ENCODE peak calls at places on chromosomes 6 and 20, in ten cellular contexts. One of them, this sample, is unnamed.

GRCh38 chr6:144064831-144065668 is 30.3 kb downstream of the SF3B5 start:
- DNase-seq in KG1: peak
- DNase-seq in GF-D8: no peak
- DNase-seq in NCI-H1105 treated with DMSO at 0.1 percent for 48 hours: peak
- DNase-seq in T47D: no peak
- DNase-seq in AG04450: no peak
- DNase-seq in NCI-H446: no peak
- DNase-seq in stimulated activated CD4-positive, alpha-beta T cell treated with anti-CD3 and anti-CD28 coated beads, Interleukin-2, amount 100 ng/mL, for 24 hours: no peak
- DNase-seq in activated T-helper 1 cell treated with anti-CD3 and anti-CD28 coated beads, Interleukin-12 subunit alpha, Interleukin-12 subunit beta, Interleukin-2, Interleukin-4 antibody, amounts not matched to agents 30 ng/mL and 10 ng/mL and 1 ng/mL, durations not matched to agents 14 hours and 24 hours and 36 hours: no peak
- DNase-seq in astrocyte: no peak
- DNase-seq in this sample: no peak

GRCh38 chr6:85792278-85792677 is 149.6 kb upstream of the SYNCRIP start:
- DNase-seq in KG1: no peak
- DNase-seq in GF-D8: no peak
- DNase-seq in NCI-H1105 treated with DMSO at 0.1 percent for 48 hours: no peak
- DNase-seq in T47D: no peak
- DNase-seq in AG04450: no peak
- DNase-seq in NCI-H446: no peak
- DNase-seq in stimulated activated CD4-positive, alpha-beta T cell treated with anti-CD3 and anti-CD28 coated beads, Interleukin-2, amount 100 ng/mL, for 24 hours: no peak
- DNase-seq in activated T-helper 1 cell treated with anti-CD3 and anti-CD28 coated beads, Interleukin-12 subunit alpha, Interleukin-12 subunit beta, Interleukin-2, Interleukin-4 antibody, amounts not matched to agents 30 ng/mL and 10 ng/mL and 1 ng/mL, durations not matched to agents 14 hours and 24 hours and 36 hours: no peak
- DNase-seq in astrocyte: no peak
- DNase-seq in this sample: no peak

GRCh38 chr20:51525241-51526104 is 17.0 kb downstream of the NFATC2 start:
- DNase-seq in KG1: peak
- DNase-seq in GF-D8: peak
- DNase-seq in NCI-H1105 treated with DMSO at 0.1 percent for 48 hours: peak
- DNase-seq in T47D: no peak
- DNase-seq in AG04450: no peak
- DNase-seq in NCI-H446: no peak
- DNase-seq in stimulated activated CD4-positive, alpha-beta T cell treated with anti-CD3 and anti-CD28 coated beads, Interleukin-2, amount 100 ng/mL, for 24 hours: peak
- DNase-seq in activated T-helper 1 cell treated with anti-CD3 and anti-CD28 coated beads, Interleukin-12 subunit alpha, Interleukin-12 subunit beta, Interleukin-2, Interleukin-4 antibody, amounts not matched to agents 30 ng/mL and 10 ng/mL and 1 ng/mL, durations not matched to agents 14 hours and 24 hours and 36 hours: no peak
- DNase-seq in astrocyte: no peak
- DNase-seq in this sample: no peak

GRCh38 chr6:165599121-165599520 is 63.9 kb downstream of the PDE10A start:
- DNase-seq in KG1: no peak
- DNase-seq in GF-D8: no peak
- DNase-seq in NCI-H1105 treated with DMSO at 0.1 percent for 48 hours: no peak
- DNase-seq in T47D: peak
- DNase-seq in AG04450: no peak
- DNase-seq in NCI-H446: no peak
- DNase-seq in stimulated activated CD4-positive, alpha-beta T cell treated with anti-CD3 and anti-CD28 coated beads, Interleukin-2, amount 100 ng/mL, for 24 hours: no peak
- DNase-seq in activated T-helper 1 cell treated with anti-CD3 and anti-CD28 coated beads, Interleukin-12 subunit alpha, Interleukin-12 subunit beta, Interleukin-2, Interleukin-4 antibody, amounts not matched to agents 30 ng/mL and 10 ng/mL and 1 ng/mL, durations not matched to agents 14 hours and 24 hours and 36 hours: no peak
- DNase-seq in astrocyte: no peak
- DNase-seq in this sample: peak

GRCh38 chr20:33990075-33990474 is 3.6 kb upstream of the RALY start:
- DNase-seq in KG1: no peak
- DNase-seq in GF-D8: no peak
- DNase-seq in NCI-H1105 treated with DMSO at 0.1 percent for 48 hours: no peak
- DNase-seq in T47D: no peak
- DNase-seq in AG04450: no peak
- DNase-seq in NCI-H446: no peak
- DNase-seq in stimulated activated CD4-positive, alpha-beta T cell treated with anti-CD3 and anti-CD28 coated beads, Interleukin-2, amount 100 ng/mL, for 24 hours: no peak
- DNase-seq in activated T-helper 1 cell treated with anti-CD3 and anti-CD28 coated beads, Interleukin-12 subunit alpha, Interleukin-12 subunit beta, Interleukin-2, Interleukin-4 antibody, amounts not matched to agents 30 ng/mL and 10 ng/mL and 1 ng/mL, durations not matched to agents 14 hours and 24 hours and 36 hours: no peak
- DNase-seq in astrocyte: no peak
- DNase-seq in this sample: no peak

GRCh38 chr6:42025066-42025789 is 25.1 kb upstream of the TAF8 start:
- DNase-seq in KG1: no peak
- DNase-seq in GF-D8: no peak
- DNase-seq in NCI-H1105 treated with DMSO at 0.1 percent for 48 hours: no peak
- DNase-seq in T47D: no peak
- DNase-seq in AG04450: no peak
- DNase-seq in NCI-H446: no peak
- DNase-seq in stimulated activated CD4-positive, alpha-beta T cell treated with anti-CD3 and anti-CD28 coated beads, Interleukin-2, amount 100 ng/mL, for 24 hours: no peak
- DNase-seq in activated T-helper 1 cell treated with anti-CD3 and anti-CD28 coated beads, Interleukin-12 subunit alpha, Interleukin-12 subunit beta, Interleukin-2, Interleukin-4 antibody, amounts not matched to agents 30 ng/mL and 10 ng/mL and 1 ng/mL, durations not matched to agents 14 hours and 24 hours and 36 hours: no peak
- DNase-seq in astrocyte: no peak
- DNase-seq in this sample: no peak

GRCh38 chr20:57618091-57618765 is 2.0 kb downstream of the ZBP1 start:
- DNase-seq in KG1: no peak
- DNase-seq in GF-D8: no peak
- DNase-seq in NCI-H1105 treated with DMSO at 0.1 percent for 48 hours: no peak
- DNase-seq in T47D: peak
- DNase-seq in AG04450: no peak
- DNase-seq in NCI-H446: no peak
- DNase-seq in stimulated activated CD4-positive, alpha-beta T cell treated with anti-CD3 and anti-CD28 coated beads, Interleukin-2, amount 100 ng/mL, for 24 hours: peak
- DNase-seq in activated T-helper 1 cell treated with anti-CD3 and anti-CD28 coated beads, Interleukin-12 subunit alpha, Interleukin-12 subunit beta, Interleukin-2, Interleukin-4 antibody, amounts not matched to agents 30 ng/mL and 10 ng/mL and 1 ng/mL, durations not matched to agents 14 hours and 24 hours and 36 hours: no peak
- DNase-seq in astrocyte: no peak
- DNase-seq in this sample: peak

GRCh38 chr6:16690244-16691142 is 70.8 kb downstream of the ATXN1 start:
- DNase-seq in KG1: no peak
- DNase-seq in GF-D8: peak
- DNase-seq in NCI-H1105 treated with DMSO at 0.1 percent for 48 hours: no peak
- DNase-seq in T47D: no peak
- DNase-seq in AG04450: no peak
- DNase-seq in NCI-H446: no peak
- DNase-seq in stimulated activated CD4-positive, alpha-beta T cell treated with anti-CD3 and anti-CD28 coated beads, Interleukin-2, amount 100 ng/mL, for 24 hours: peak
- DNase-seq in activated T-helper 1 cell treated with anti-CD3 and anti-CD28 coated beads, Interleukin-12 subunit alpha, Interleukin-12 subunit beta, Interleukin-2, Interleukin-4 antibody, amounts not matched to agents 30 ng/mL and 10 ng/mL and 1 ng/mL, durations not matched to agents 14 hours and 24 hours and 36 hours: no peak
- DNase-seq in astrocyte: peak
- DNase-seq in this sample: peak

GRCh38 chr6:75233097-75233615 is 10.4 kb downstream of the COX7A2 start:
- DNase-seq in KG1: no peak
- DNase-seq in GF-D8: no peak
- DNase-seq in NCI-H1105 treated with DMSO at 0.1 percent for 48 hours: no peak
- DNase-seq in T47D: no peak
- DNase-seq in AG04450: no peak
- DNase-seq in NCI-H446: peak
- DNase-seq in stimulated activated CD4-positive, alpha-beta T cell treated with anti-CD3 and anti-CD28 coated beads, Interleukin-2, amount 100 ng/mL, for 24 hours: no peak
- DNase-seq in activated T-helper 1 cell treated with anti-CD3 and anti-CD28 coated beads, Interleukin-12 subunit alpha, Interleukin-12 subunit beta, Interleukin-2, Interleukin-4 antibody, amounts not matched to agents 30 ng/mL and 10 ng/mL and 1 ng/mL, durations not matched to agents 14 hours and 24 hours and 36 hours: no peak
- DNase-seq in astrocyte: no peak
- DNase-seq in this sample: no peak

GRCh38 chr6:37779111-37779800 is 40.3 kb upstream of the ZFAND3 start:
- DNase-seq in KG1: no peak
- DNase-seq in GF-D8: no peak
- DNase-seq in NCI-H1105 treated with DMSO at 0.1 percent for 48 hours: no peak
- DNase-seq in T47D: no peak
- DNase-seq in AG04450: no peak
- DNase-seq in NCI-H446: peak
- DNase-seq in stimulated activated CD4-positive, alpha-beta T cell treated with anti-CD3 and anti-CD28 coated beads, Interleukin-2, amount 100 ng/mL, for 24 hours: no peak
- DNase-seq in activated T-helper 1 cell treated with anti-CD3 and anti-CD28 coated beads, Interleukin-12 subunit alpha, Interleukin-12 subunit beta, Interleukin-2, Interleukin-4 antibody, amounts not matched to agents 30 ng/mL and 10 ng/mL and 1 ng/mL, durations not matched to agents 14 hours and 24 hours and 36 hours: no peak
- DNase-seq in astrocyte: peak
- DNase-seq in this sample: no peak

GRCh38 chr20:19867940-19868371 is 109.9 kb downstream of the RIN2 start:
- DNase-seq in KG1: no peak
- DNase-seq in GF-D8: peak
- DNase-seq in NCI-H1105 treated with DMSO at 0.1 percent for 48 hours: no peak
- DNase-seq in T47D: no peak
- DNase-seq in AG04450: no peak
- DNase-seq in NCI-H446: no peak
- DNase-seq in stimulated activated CD4-positive, alpha-beta T cell treated with anti-CD3 and anti-CD28 coated beads, Interleukin-2, amount 100 ng/mL, for 24 hours: no peak
- DNase-seq in activated T-helper 1 cell treated with anti-CD3 and anti-CD28 coated beads, Interleukin-12 subunit alpha, Interleukin-12 subunit beta, Interleukin-2, Interleukin-4 antibody, amounts not matched to agents 30 ng/mL and 10 ng/mL and 1 ng/mL, durations not matched to agents 14 hours and 24 hours and 36 hours: no peak
- DNase-seq in astrocyte: no peak
- DNase-seq in this sample: no peak

GRCh38 chr6:43669050-43669921 is 18.3 kb downstream of the MRPS18A start:
- DNase-seq in KG1: no peak
- DNase-seq in GF-D8: no peak
- DNase-seq in NCI-H1105 treated with DMSO at 0.1 percent for 48 hours: no peak
- DNase-seq in T47D: no peak
- DNase-seq in AG04450: no peak
- DNase-seq in NCI-H446: peak
- DNase-seq in stimulated activated CD4-positive, alpha-beta T cell treated with anti-CD3 and anti-CD28 coated beads, Interleukin-2, amount 100 ng/mL, for 24 hours: no peak
- DNase-seq in activated T-helper 1 cell treated with anti-CD3 and anti-CD28 coated beads, Interleukin-12 subunit alpha, Interleukin-12 subunit beta, Interleukin-2, Interleukin-4 antibody, amounts not matched to agents 30 ng/mL and 10 ng/mL and 1 ng/mL, durations not matched to agents 14 hours and 24 hours and 36 hours: no peak
- DNase-seq in astrocyte: peak
- DNase-seq in this sample: peak

GRCh38 chr20:17612975-17613327 is 43.1 kb downstream of the DSTN start:
- DNase-seq in KG1: no peak
- DNase-seq in GF-D8: no peak
- DNase-seq in NCI-H1105 treated with DMSO at 0.1 percent for 48 hours: no peak
- DNase-seq in T47D: no peak
- DNase-seq in AG04450: no peak
- DNase-seq in NCI-H446: no peak
- DNase-seq in stimulated activated CD4-positive, alpha-beta T cell treated with anti-CD3 and anti-CD28 coated beads, Interleukin-2, amount 100 ng/mL, for 24 hours: no peak
- DNase-seq in activated T-helper 1 cell treated with anti-CD3 and anti-CD28 coated beads, Interleukin-12 subunit alpha, Interleukin-12 subunit beta, Interleukin-2, Interleukin-4 antibody, amounts not matched to agents 30 ng/mL and 10 ng/mL and 1 ng/mL, durations not matched to agents 14 hours and 24 hours and 36 hours: no peak
- DNase-seq in astrocyte: no peak
- DNase-seq in this sample: no peak

GRCh38 chr6:134529921-134530320 is 212.0 kb upstream of the SGK1 start:
- DNase-seq in KG1: no peak
- DNase-seq in GF-D8: no peak
- DNase-seq in NCI-H1105 treated with DMSO at 0.1 percent for 48 hours: no peak
- DNase-seq in T47D: peak
- DNase-seq in AG04450: no peak
- DNase-seq in NCI-H446: no peak
- DNase-seq in stimulated activated CD4-positive, alpha-beta T cell treated with anti-CD3 and anti-CD28 coated beads, Interleukin-2, amount 100 ng/mL, for 24 hours: no peak
- DNase-seq in activated T-helper 1 cell treated with anti-CD3 and anti-CD28 coated beads, Interleukin-12 subunit alpha, Interleukin-12 subunit beta, Interleukin-2, Interleukin-4 antibody, amounts not matched to agents 30 ng/mL and 10 ng/mL and 1 ng/mL, durations not matched to agents 14 hours and 24 hours and 36 hours: no peak
- DNase-seq in astrocyte: peak
- DNase-seq in this sample: peak

GRCh38 chr6:133115960-133116359 is 125.2 kb upstream of the EYA4 start:
- DNase-seq in KG1: no peak
- DNase-seq in GF-D8: no peak
- DNase-seq in NCI-H1105 treated with DMSO at 0.1 percent for 48 hours: no peak
- DNase-seq in T47D: no peak
- DNase-seq in AG04450: no peak
- DNase-seq in NCI-H446: no peak
- DNase-seq in stimulated activated CD4-positive, alpha-beta T cell treated with anti-CD3 and anti-CD28 coated beads, Interleukin-2, amount 100 ng/mL, for 24 hours: no peak
- DNase-seq in activated T-helper 1 cell treated with anti-CD3 and anti-CD28 coated beads, Interleukin-12 subunit alpha, Interleukin-12 subunit beta, Interleukin-2, Interleukin-4 antibody, amounts not matched to agents 30 ng/mL and 10 ng/mL and 1 ng/mL, durations not matched to agents 14 hours and 24 hours and 36 hours: no peak
- DNase-seq in astrocyte: no peak
- DNase-seq in this sample: no peak

GRCh38 chr6:74357329-74357728 is 661.3 kb downstream of the CD109 start:
- DNase-seq in KG1: no peak
- DNase-seq in GF-D8: no peak
- DNase-seq in NCI-H1105 treated with DMSO at 0.1 percent for 48 hours: no peak
- DNase-seq in T47D: no peak
- DNase-seq in AG04450: no peak
- DNase-seq in NCI-H446: no peak
- DNase-seq in stimulated activated CD4-positive, alpha-beta T cell treated with anti-CD3 and anti-CD28 coated beads, Interleukin-2, amount 100 ng/mL, for 24 hours: no peak
- DNase-seq in activated T-helper 1 cell treated with anti-CD3 and anti-CD28 coated beads, Interleukin-12 subunit alpha, Interleukin-12 subunit beta, Interleukin-2, Interleukin-4 antibody, amounts not matched to agents 30 ng/mL and 10 ng/mL and 1 ng/mL, durations not matched to agents 14 hours and 24 hours and 36 hours: no peak
- DNase-seq in astrocyte: peak
- DNase-seq in this sample: peak

GRCh38 chr6:155646443-155646842 is 190.8 kb upstream of the NOX3 start:
- DNase-seq in KG1: no peak
- DNase-seq in GF-D8: no peak
- DNase-seq in NCI-H1105 treated with DMSO at 0.1 percent for 48 hours: no peak
- DNase-seq in T47D: peak
- DNase-seq in AG04450: no peak
- DNase-seq in NCI-H446: no peak
- DNase-seq in stimulated activated CD4-positive, alpha-beta T cell treated with anti-CD3 and anti-CD28 coated beads, Interleukin-2, amount 100 ng/mL, for 24 hours: no peak
- DNase-seq in activated T-helper 1 cell treated with anti-CD3 and anti-CD28 coated beads, Interleukin-12 subunit alpha, Interleukin-12 subunit beta, Interleukin-2, Interleukin-4 antibody, amounts not matched to agents 30 ng/mL and 10 ng/mL and 1 ng/mL, durations not matched to agents 14 hours and 24 hours and 36 hours: no peak
- DNase-seq in astrocyte: no peak
- DNase-seq in this sample: no peak

This sample was measured in trophoblast cell.